ENCODE peak calls at places on chromosomes 3 and 15, in seven cellular contexts. B is ELR, D is GM03348, E is stromal cell of bone marrow, N is NCI-H1092, Y is 8988T, Z is iris pigment epithelial cell. F is an unnamed sample.

GRCh38 chr3:119177321-119177720 is 3.9 kb downstream of the UPK1B start:
- DNase-seq in B (no peak), D (no peak), E (no peak), N (no peak), Y (no peak), Z (no peak), F (no peak)

GRCh38 chr3:197093871-197094270 is 64.3 kb upstream of the MELTF start:
- DNase-seq in B (no peak), D (no peak), E (no peak), N (no peak), Y (no peak), Z (no peak), F (no peak)

GRCh38 chr3:101791778-101792177 is 12.8 kb downstream of the NXPE3 start:
- DNase-seq in B (no peak), D (no peak), E (no peak), N (no peak), Y (no peak), Z (no peak), F (no peak)

GRCh38 chr3:13548696-13549512 is at the start of gene FBLN2:
- DNase-seq in B (peak), D (peak), E (no peak), N (no peak), Y (no peak), Z (peak), F (no peak)

GRCh38 chr3:4856564-4856963 is 122.7 kb upstream of the BHLHE40 start:
- DNase-seq in B (no peak), D (no peak), E (no peak), N (no peak), Y (no peak), Z (no peak), F (no peak)

GRCh38 chr3:191379473-191379872 is 49.1 kb upstream of the UTS2B start:
- DNase-seq in B (no peak), D (no peak), E (no peak), N (no peak), Y (no peak), Z (no peak), F (no peak)

GRCh38 chr3:172530566-172530965 is 7.3 kb upstream of the TNFSF10 start:
- DNase-seq in B (no peak), D (no peak), E (no peak), N (no peak), Y (no peak), Z (peak), F (peak)

GRCh38 chr3:129663045-129663446 is 56.6 kb upstream of the PLXND1 start:
- DNase-seq in B (peak), D (peak), E (no peak), N (no peak), Y (no peak), Z (no peak), F (no peak)

GRCh38 chr15:91853501-91853967 is at the start of gene SLCO3A1:
- DNase-seq in B (peak), D (peak), E (peak), N (peak), Y (peak), Z (no peak), F (peak)

GRCh38 chr3:42702066-42702951 is at the start of gene HHATL:
- DNase-seq in B (no peak), D (no peak), E (no peak), N (no peak), Y (peak), Z (no peak), F (no peak)

GRCh38 chr15:55574096-55574495 is 14.0 kb downstream of the PYGO1 start:
- DNase-seq in B (no peak), D (no peak), E (no peak), N (no peak), Y (no peak), Z (no peak), F (no peak)

GRCh38 chr15:90262426-90262825 is 3.0 kb upstream of the NGRN start:
- DNase-seq in B (no peak), D (peak), E (no peak), N (no peak), Y (no peak), Z (no peak), F (no peak)

GRCh38 chr3:129003578-129004112 is 2.5 kb downstream of the EFCC1 start:
- DNase-seq in B (no peak), D (no peak), E (no peak), N (peak), Y (no peak), Z (no peak), F (no peak)

GRCh38 chr3:156749244-156749643 is 74.9 kb downstream of the TIPARP start:
- DNase-seq in B (no peak), D (peak), E (no peak), N (no peak), Y (no peak), Z (no peak), F (no peak)

GRCh38 chr15:51348688-51349087 is 7.2 kb downstream of the GLDN start:
- DNase-seq in B (no peak), D (no peak), E (peak), N (no peak), Y (no peak), Z (no peak), F (no peak)

GRCh38 chr3:50340404-50341329 is at the start of gene RASSF1:
- DNase-seq in B (peak), D (peak), E (no peak), N (no peak), Y (no peak), Z (peak), F (peak)

GRCh38 chr3:8486945-8487344 is 14.7 kb upstream of the LMCD1 start:
- DNase-seq in B (no peak), D (no peak), E (no peak), N (no peak), Y (no peak), Z (no peak), F (no peak)

GRCh38 chr3:138332472-138333073 is 2.9 kb upstream of the NME9 start:
- DNase-seq in B (peak), D (peak), E (peak), N (no peak), Y (no peak), Z (peak), F (peak)

GRCh38 chr3:18438586-18438985 is 13.4 kb upstream of the SATB1 start:
- DNase-seq in B (no peak), D (no peak), E (no peak), N (no peak), Y (no peak), Z (no peak), F (no peak)

GRCh38 chr3:126126292-126126691 is 42.4 kb upstream of the SLC41A3 start:
- DNase-seq in B (no peak), D (no peak), E (no peak), N (no peak), Y (no peak), Z (no peak), F (no peak)

GRCh38 chr15:76160426-76161152 is 100.8 kb downstream of the TMEM266 start:
- DNase-seq in B (no peak), D (peak), E (no peak), N (no peak), Y (no peak), Z (no peak), F (no peak)

F was measured in KBM-7.